ENCODE peak calls at places on chromosomes 6 and 20, in ten cellular contexts. One of them, this sample, is unnamed.

GRCh38 chr6:134295953-134296553 is 21.9 kb downstream of the SGK1 start:
- DNase-seq in PC-3: peak; percentile 87
- DNase-seq in OCI-LY7: peak; percentile 10
- DNase-seq in HCT116: peak; percentile 12
- DNase-seq in GM23338: peak; percentile 17
- DNase-seq in MM.1S: peak; percentile 80
- DNase-seq in PC-9: peak; percentile 99
- DNase-seq in GM23248: peak; percentile 96
- DNase-seq in Karpas-422: no peak
- DNase-seq in SK-N-SH: no peak
- DNase-seq in this sample: peak; percentile 78

GRCh38 chr6:116215414-116215813 is 38.5 kb downstream of the TSPYL4 start:
- DNase-seq in PC-3: peak; percentile 33
- DNase-seq in OCI-LY7: no peak
- DNase-seq in HCT116: no peak
- DNase-seq in GM23338: no peak
- DNase-seq in MM.1S: no peak
- DNase-seq in PC-9: no peak
- DNase-seq in GM23248: peak; percentile 32
- DNase-seq in Karpas-422: no peak
- DNase-seq in SK-N-SH: no peak
- DNase-seq in this sample: no peak

GRCh38 chr6:131167773-131168172 is 32.5 kb downstream of the AKAP7 start:
- DNase-seq in PC-3: peak; percentile 2
- DNase-seq in OCI-LY7: no peak
- DNase-seq in HCT116: no peak
- DNase-seq in GM23338: no peak
- DNase-seq in MM.1S: no peak
- DNase-seq in PC-9: no peak
- DNase-seq in GM23248: no peak
- DNase-seq in Karpas-422: no peak
- DNase-seq in SK-N-SH: no peak
- DNase-seq in this sample: no peak

GRCh38 chr20:46174469-46175126 is 56.5 kb downstream of the CD40 start:
- DNase-seq in PC-3: peak; percentile 54
- DNase-seq in OCI-LY7: peak; percentile 46
- DNase-seq in HCT116: peak; percentile 13
- DNase-seq in GM23338: peak; percentile 95
- DNase-seq in MM.1S: peak; percentile 52
- DNase-seq in PC-9: no peak
- DNase-seq in GM23248: peak; percentile 68
- DNase-seq in Karpas-422: peak; percentile 55
- DNase-seq in SK-N-SH: peak; percentile 95
- DNase-seq in this sample: peak; percentile 90

GRCh38 chr6:39428152-39428551 is 105.7 kb upstream of the KCNK16 start:
- DNase-seq in PC-3: no peak
- DNase-seq in OCI-LY7: no peak
- DNase-seq in HCT116: no peak
- DNase-seq in GM23338: no peak
- DNase-seq in MM.1S: no peak
- DNase-seq in PC-9: no peak
- DNase-seq in GM23248: no peak
- DNase-seq in Karpas-422: no peak
- DNase-seq in SK-N-SH: no peak
- DNase-seq in this sample: no peak

GRCh38 chr6:41966214-41966920 is 24.8 kb upstream of the CCND3 start:
- DNase-seq in PC-3: no peak
- DNase-seq in OCI-LY7: no peak
- DNase-seq in HCT116: no peak
- DNase-seq in GM23338: no peak
- DNase-seq in MM.1S: no peak
- DNase-seq in PC-9: no peak
- DNase-seq in GM23248: peak; percentile 20
- DNase-seq in Karpas-422: no peak
- DNase-seq in SK-N-SH: no peak
- DNase-seq in this sample: no peak

GRCh38 chr6:131803007-131803769 is 4.6 kb upstream of the ENPP1 start:
- DNase-seq in PC-3: no peak
- DNase-seq in OCI-LY7: no peak
- DNase-seq in HCT116: no peak
- DNase-seq in GM23338: no peak
- DNase-seq in MM.1S: no peak
- DNase-seq in PC-9: no peak
- DNase-seq in GM23248: no peak
- DNase-seq in Karpas-422: no peak
- DNase-seq in SK-N-SH: no peak
- DNase-seq in this sample: no peak

GRCh38 chr6:73393278-73393677 is 1.4 kb upstream of the DDX43 start:
- DNase-seq in PC-3: peak; percentile 4
- DNase-seq in OCI-LY7: no peak
- DNase-seq in HCT116: no peak
- DNase-seq in GM23338: no peak
- DNase-seq in MM.1S: no peak
- DNase-seq in PC-9: no peak
- DNase-seq in GM23248: peak; percentile 16
- DNase-seq in Karpas-422: no peak
- DNase-seq in SK-N-SH: no peak
- DNase-seq in this sample: no peak

GRCh38 chr20:2700913-2701620 is 8.5 kb downstream of the EBF4 start:
- DNase-seq in PC-3: no peak
- DNase-seq in OCI-LY7: no peak
- DNase-seq in HCT116: no peak
- DNase-seq in GM23338: no peak
- DNase-seq in MM.1S: no peak
- DNase-seq in PC-9: no peak
- DNase-seq in GM23248: no peak
- DNase-seq in Karpas-422: no peak
- DNase-seq in SK-N-SH: no peak
- DNase-seq in this sample: no peak

GRCh38 chr6:14953806-14954205 is 292.1 kb upstream of the JARID2 start:
- DNase-seq in PC-3: no peak
- DNase-seq in OCI-LY7: no peak
- DNase-seq in HCT116: no peak
- DNase-seq in GM23338: no peak
- DNase-seq in MM.1S: no peak
- DNase-seq in PC-9: no peak
- DNase-seq in GM23248: no peak
- DNase-seq in Karpas-422: no peak
- DNase-seq in SK-N-SH: no peak
- DNase-seq in this sample: no peak

GRCh38 chr20:58432190-58432954 is 43.3 kb downstream of the VAPB start:
- DNase-seq in PC-3: no peak
- DNase-seq in OCI-LY7: no peak
- DNase-seq in HCT116: no peak
- DNase-seq in GM23338: no peak
- DNase-seq in MM.1S: no peak
- DNase-seq in PC-9: no peak
- DNase-seq in GM23248: no peak
- DNase-seq in Karpas-422: no peak
- DNase-seq in SK-N-SH: no peak
- DNase-seq in this sample: no peak

GRCh38 chr6:134052776-134053120 is 324 bp upstream of the SLC2A12 start:
- DNase-seq in PC-3: no peak
- DNase-seq in OCI-LY7: no peak
- DNase-seq in HCT116: no peak
- DNase-seq in GM23338: no peak
- DNase-seq in MM.1S: no peak
- DNase-seq in PC-9: no peak
- DNase-seq in GM23248: no peak
- DNase-seq in Karpas-422: no peak
- DNase-seq in SK-N-SH: no peak
- DNase-seq in this sample: no peak

GRCh38 chr20:50142812-50143211 is 10.7 kb downstream of the PEDS1 start:
- DNase-seq in PC-3: no peak
- DNase-seq in OCI-LY7: no peak
- DNase-seq in HCT116: no peak
- DNase-seq in GM23338: peak; percentile 80
- DNase-seq in MM.1S: no peak
- DNase-seq in PC-9: peak; percentile 47
- DNase-seq in GM23248: no peak
- DNase-seq in Karpas-422: no peak
- DNase-seq in SK-N-SH: no peak
- DNase-seq in this sample: no peak
- H3K4me1 ChIP-seq in PC-3: peaks cover 37% of the 10 kb centered on the region
- H3K4me1 ChIP-seq in OCI-LY7: peaks cover 11% of the 10 kb centered on the region
- H3K4me1 ChIP-seq in HCT116: peaks cover 66% of the 10 kb centered on the region
- H3K4me1 ChIP-seq in GM23338: peaks cover 27% of the 10 kb centered on the region
- H3K4me1 ChIP-seq in MM.1S: no peaks in the 10 kb centered on the region
- H3K4me1 ChIP-seq in PC-9: peaks cover 57% of the 10 kb centered on the region
- H3K4me1 ChIP-seq in GM23248: peaks cover 36% of the 10 kb centered on the region
- H3K4me1 ChIP-seq in Karpas-422: peaks cover 15% of the 10 kb centered on the region
- H3K4me1 ChIP-seq in SK-N-SH: peaks cover 14% of the 10 kb centered on the region
- H3K4me1 ChIP-seq in this sample: peaks cover 8% of the 10 kb centered on the region

GRCh38 chr6:28335040-28335563 is 846 bp downstream of the ZSCAN31 start:
- DNase-seq in PC-3: no peak
- DNase-seq in OCI-LY7: no peak
- DNase-seq in HCT116: no peak
- DNase-seq in GM23338: no peak
- DNase-seq in MM.1S: no peak
- DNase-seq in PC-9: no peak
- DNase-seq in GM23248: no peak
- DNase-seq in Karpas-422: no peak
- DNase-seq in SK-N-SH: no peak
- DNase-seq in this sample: no peak
- H3K27ac ChIP-seq in PC-3: no peak overlapping the region
- H3K27ac ChIP-seq in OCI-LY7: no peak overlapping the region
- H3K27ac ChIP-seq in HCT116: peak overlapping the region; percentile 77
- H3K27ac ChIP-seq in GM23338: peak overlapping the region; percentile 90
- H3K27ac ChIP-seq in MM.1S: peak overlapping the region; percentile 69
- H3K27ac ChIP-seq in PC-9: no peak overlapping the region
- H3K27ac ChIP-seq in GM23248: no peak overlapping the region
- H3K27ac ChIP-seq in Karpas-422: no peak overlapping the region
- H3K27ac ChIP-seq in SK-N-SH: peak overlapping the region; percentile 99
- H3K27ac ChIP-seq in this sample: peak overlapping the region; percentile 90

DNA sequence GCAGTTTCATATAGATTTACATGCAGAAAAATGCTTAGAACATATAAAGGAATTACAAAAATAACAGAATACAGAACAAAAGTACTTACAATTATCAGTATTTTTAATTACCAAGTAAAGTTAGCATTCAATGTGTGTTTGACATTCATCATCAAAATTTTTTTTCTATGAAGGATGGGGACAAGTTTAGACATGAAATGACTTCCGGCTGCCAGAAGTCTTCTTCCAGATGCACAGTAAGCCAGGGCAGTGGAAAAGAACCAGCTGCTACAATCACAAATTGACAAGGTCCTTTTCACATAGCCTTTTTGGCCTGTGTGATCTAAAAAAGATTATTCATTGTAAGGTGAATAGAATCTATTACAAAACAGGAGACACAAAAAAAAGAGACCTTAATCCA is 73.8 kb downstream of the HUS1B start:
- DNase-seq in PC-3: no peak
- DNase-seq in OCI-LY7: no peak
- DNase-seq in HCT116: no peak
- DNase-seq in GM23338: no peak
- DNase-seq in MM.1S: no peak
- DNase-seq in PC-9: no peak
- DNase-seq in GM23248: no peak
- DNase-seq in Karpas-422: no peak
- DNase-seq in SK-N-SH: no peak
- DNase-seq in this sample: no peak
- H3K9me2 ChIP-seq in PC-3: no peaks in the 10 kb centered on the region
- H3K9me2 ChIP-seq in OCI-LY7: no peaks in the 10 kb centered on the region
- H3K9me2 ChIP-seq in HCT116: no peaks in the 10 kb centered on the region
- H3K9me2 ChIP-seq in GM23338: no peaks in the 10 kb centered on the region
- H3K9me2 ChIP-seq in MM.1S: no peaks in the 10 kb centered on the region
- H3K9me2 ChIP-seq in PC-9: no peaks in the 10 kb centered on the region
- H3K9me2 ChIP-seq in GM23248: no peaks in the 10 kb centered on the region
- H3K9me2 ChIP-seq in Karpas-422: no peaks in the 10 kb centered on the region
- H3K9me2 ChIP-seq in SK-N-SH: no peaks in the 10 kb centered on the region
- H3K9me2 ChIP-seq in this sample: no peaks in the 10 kb centered on the region

GRCh38 chr6:139376604-139377218 is 2.3 kb upstream of the CITED2 start:
- DNase-seq in PC-3: peak; percentile 53
- DNase-seq in OCI-LY7: no peak
- DNase-seq in HCT116: no peak
- DNase-seq in GM23338: peak; percentile 43
- DNase-seq in MM.1S: no peak
- DNase-seq in PC-9: peak; percentile 95
- DNase-seq in GM23248: peak; percentile 49
- DNase-seq in Karpas-422: no peak
- DNase-seq in SK-N-SH: no peak
- DNase-seq in this sample: peak; percentile 70

GRCh38 chr6:139373928-139374356 is 506 bp downstream of the CITED2 start:
- DNase-seq in PC-3: no peak
- DNase-seq in OCI-LY7: no peak
- DNase-seq in HCT116: no peak
- DNase-seq in GM23338: no peak
- DNase-seq in MM.1S: no peak
- DNase-seq in PC-9: no peak
- DNase-seq in GM23248: no peak
- DNase-seq in Karpas-422: no peak
- DNase-seq in SK-N-SH: no peak
- DNase-seq in this sample: no peak

GRCh38 chr6:139376054-139376355 is 1.6 kb upstream of the CITED2 start:
- DNase-seq in PC-3: peak; percentile 12
- DNase-seq in OCI-LY7: no peak
- DNase-seq in HCT116: no peak
- DNase-seq in GM23338: no peak
- DNase-seq in MM.1S: peak; percentile 35
- DNase-seq in PC-9: no peak
- DNase-seq in GM23248: no peak
- DNase-seq in Karpas-422: no peak
- DNase-seq in SK-N-SH: no peak
- DNase-seq in this sample: peak; percentile 49

GRCh38 chr6:139374357-139375238 is at the start of gene CITED2:
- DNase-seq in PC-3: peak; percentile 91
- DNase-seq in OCI-LY7: peak; percentile 95
- DNase-seq in HCT116: peak; percentile 89
- DNase-seq in GM23338: peak; percentile 93
- DNase-seq in MM.1S: peak; percentile 93
- DNase-seq in PC-9: peak; percentile 90
- DNase-seq in GM23248: peak; percentile 98
- DNase-seq in Karpas-422: peak; percentile 98
- DNase-seq in SK-N-SH: peak; percentile 87
- DNase-seq in this sample: peak; percentile 96

DNA sequence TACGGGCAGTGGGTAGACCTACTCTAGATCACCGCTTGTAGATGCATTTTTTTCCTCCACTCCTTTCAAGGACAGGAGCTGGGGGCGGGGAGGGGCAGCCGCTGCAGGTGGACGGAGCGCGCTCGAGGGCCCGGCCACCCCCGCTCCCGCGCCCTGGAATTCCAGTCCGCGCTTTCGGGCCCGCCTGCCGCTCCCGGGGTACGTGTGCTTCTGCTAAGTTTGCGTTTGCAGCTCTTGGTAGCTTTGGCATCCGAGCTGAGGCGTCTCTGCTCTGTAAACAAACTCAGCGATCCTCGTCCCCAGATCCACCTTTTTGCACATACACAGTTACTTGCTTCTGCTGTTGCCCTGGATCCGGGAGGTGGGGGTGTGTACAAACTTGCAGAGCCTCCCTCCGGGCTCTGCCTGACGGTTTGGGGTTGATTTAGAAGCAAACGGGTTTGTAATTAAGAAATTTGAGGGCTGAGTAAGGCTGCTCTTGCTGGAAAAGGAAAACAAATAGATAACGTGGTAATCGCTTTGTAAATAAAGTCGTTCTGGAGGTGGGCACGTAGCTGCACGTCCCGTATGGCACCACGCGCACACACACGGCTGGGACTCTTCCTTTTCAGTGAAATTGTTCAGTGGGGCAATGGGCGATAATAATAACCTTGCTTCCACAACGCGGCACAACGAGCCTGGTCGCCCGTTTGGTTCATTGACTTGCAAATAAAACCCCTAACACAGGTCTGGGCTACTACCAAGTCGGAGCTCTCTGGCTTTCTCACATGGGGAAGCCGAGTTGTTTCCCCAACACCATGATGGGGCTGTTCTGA is 998 bp upstream of the CITED2 start:
- DNase-seq in PC-3: peak; percentile 90
- DNase-seq in OCI-LY7: peak; percentile 95
- DNase-seq in HCT116: peak; percentile 83
- DNase-seq in GM23338: peak; percentile 96
- DNase-seq in MM.1S: peak; percentile 96
- DNase-seq in PC-9: peak; percentile 100
- DNase-seq in GM23248: peak; percentile 97
- DNase-seq in Karpas-422: peak; percentile 97
- DNase-seq in SK-N-SH: peak; percentile 79
- DNase-seq in this sample: peak; percentile 96
- H3K4me1 ChIP-seq in PC-3: peaks cover 35% of the 10 kb centered on the region
- H3K4me1 ChIP-seq in OCI-LY7: peaks cover 23% of the 10 kb centered on the region
- H3K4me1 ChIP-seq in HCT116: peaks cover 61% of the 10 kb centered on the region
- H3K4me1 ChIP-seq in GM23338: peaks cover 32% of the 10 kb centered on the region
- H3K4me1 ChIP-seq in MM.1S: peaks cover 22% of the 10 kb centered on the region
- H3K4me1 ChIP-seq in PC-9: peaks cover 58% of the 10 kb centered on the region
- H3K4me1 ChIP-seq in GM23248: peaks cover 24% of the 10 kb centered on the region
- H3K4me1 ChIP-seq in Karpas-422: peaks cover 66% of the 10 kb centered on the region
- H3K4me1 ChIP-seq in SK-N-SH: peaks cover 18% of the 10 kb centered on the region
- H3K4me1 ChIP-seq in this sample: peaks cover 13% of the 10 kb centered on the region

This sample was measured in hepatocyte.